ENCODE peak calls at places on chromosome 20, in ten cellular contexts. P is pancreas, L is stomach, Q is kidney, F is mammary epithelial cell, R is uterus, O is BE2C, Z is IMR-90, I is lower lobe of right lung, H is ascending aorta. C is an unnamed sample.

GRCh38 chr20:17619351-17620093 is 49.6 kb downstream of the DSTN start:
- DNase-seq in I (no peak), O (no peak), L (peak; percentile 22), Z (no peak), P (peak; percentile 13), Q (peak; percentile 65), H (no peak), R (no peak), F (no peak), C (no peak)

GRCh38 chr20:45359069-45359405 is 3.9 kb upstream of the SYS1 start:
- DNase-seq in P (no peak), O (no peak), Q (peak; percentile 90), L (peak; percentile 44), I (peak; percentile 81), Z (peak; percentile 44), R (no peak), H (no peak), F (peak; percentile 44), C (no peak)

GRCh38 chr20:36645998-36646397 is at the start of gene SLA2:
- DNase-seq in R (no peak), H (no peak), L (peak; percentile 43), I (peak; percentile 52), Q (no peak), Z (no peak), F (no peak), P (no peak), O (no peak), C (peak; percentile 32)

GRCh38 chr20:5550738-5551529 is 199.3 kb upstream of the SHLD1 start:
- DNase-seq in O (peak; percentile 46), Z (no peak), H (no peak), L (no peak), P (no peak), F (no peak), Q (no peak), R (no peak), I (no peak), C (no peak)

GRCh38 chr20:23147964-23148720 is 62.0 kb upstream of the CD93 start:
- DNase-seq in O (no peak), F (peak; percentile 72), L (peak; percentile 54), I (peak; percentile 80), P (no peak), R (no peak), Z (peak; percentile 90), H (peak; percentile 79), Q (peak; percentile 80), C (peak; percentile 16)

GRCh38 chr20:5397418-5397817 is 80.7 kb upstream of the PROKR2 start:
- DNase-seq in P (no peak), F (peak; percentile 30), L (no peak), Z (no peak), R (no peak), Q (no peak), I (no peak), O (no peak), H (no peak), C (no peak)

GRCh38 chr20:58374906-58375760 is 13.9 kb upstream of the VAPB start:
- DNase-seq in O (no peak), I (no peak), R (no peak), Q (no peak), F (no peak), L (no peak), H (no peak), P (no peak), Z (peak; percentile 68), C (no peak)

GRCh38 chr20:43942661-43943285 is 28.1 kb downstream of the TOX2 start:
- DNase-seq in F (peak; percentile 56), I (no peak), P (no peak), L (no peak), Q (no peak), R (no peak), Z (peak; percentile 85), O (no peak), H (no peak), C (no peak)

GRCh38 chr20:36086767-36087166 is 67.8 kb upstream of the EPB41L1 start:
- DNase-seq in F (peak; percentile 27), L (no peak), Z (no peak), I (no peak), R (no peak), H (no peak), P (no peak), O (no peak), Q (no peak), C (no peak)

GRCh38 chr20:40812415-40813212 is 123.6 kb upstream of the MAFB start:
- DNase-seq in L (no peak), P (no peak), I (no peak), O (no peak), H (no peak), Z (no peak), R (no peak), Q (no peak), F (no peak), C (no peak)

GRCh38 chr20:57783196-57783595 is 73.4 kb upstream of the PMEPA1 start:
- DNase-seq in F (no peak), Z (no peak), L (no peak), P (no peak), Q (no peak), H (no peak), R (no peak), O (no peak), I (no peak), C (no peak)

GRCh38 chr20:63706852-63707557 is 771 bp downstream of the ARFRP1 start:
- DNase-seq in F (peak; percentile 59), O (peak; percentile 51), L (no peak), P (peak; percentile 40), R (peak; percentile 44), I (peak; percentile 70), Z (peak; percentile 35), H (no peak), Q (peak; percentile 87), C (peak; percentile 66)

GRCh38 chr20:59742351-59743095 is 138.2 kb downstream of the PHACTR3 start:
- DNase-seq in Q (no peak), H (no peak), Z (no peak), L (no peak), I (no peak), P (no peak), O (no peak), R (no peak), F (no peak), C (no peak)

GRCh38 chr20:59744756-59745155 is 140.4 kb downstream of the PHACTR3 start:
- DNase-seq in F (no peak), I (no peak), Q (no peak), O (no peak), Z (no peak), P (no peak), L (no peak), H (no peak), R (no peak), C (no peak)

GRCh38 chr20:59743767-59744485 is 139.6 kb downstream of the PHACTR3 start:
- DNase-seq in R (no peak), O (peak; percentile 24), H (no peak), Q (no peak), P (no peak), L (no peak), Z (no peak), I (no peak), F (no peak), C (peak; percentile 26)

GRCh38 chr20:59745201-59745600 is 140.9 kb downstream of the PHACTR3 start:
- DNase-seq in I (no peak), L (no peak), H (no peak), Q (no peak), P (no peak), F (no peak), R (no peak), O (no peak), Z (no peak), C (no peak)

GRCh38 chr20:59743308-59743707 is 139.0 kb downstream of the PHACTR3 start:
- DNase-seq in O (no peak), R (no peak), L (no peak), I (no peak), F (no peak), Q (no peak), Z (no peak), H (no peak), P (no peak), C (no peak)
- H3K9me3 ChIP-seq in O (no peaks in the 10 kb centered on the region), R (no peaks in the 10 kb centered on the region), L (no peaks in the 10 kb centered on the region), I (no peaks in the 10 kb centered on the region), F (no peaks in the 10 kb centered on the region), Q (no peaks in the 10 kb centered on the region), Z (peaks cover 30% of the 10 kb centered on the region), H (no peaks in the 10 kb centered on the region), P (no peaks in the 10 kb centered on the region), C (no peaks in the 10 kb centered on the region)

GRCh38 chr20:38559764-38560163 is 21.2 kb upstream of the ADIG start:
- DNase-seq in H (no peak), O (no peak), I (no peak), R (no peak), Q (no peak), P (no peak), Z (peak; percentile 13), L (no peak), F (no peak), C (no peak)
- TF ChIP-seq CTCF in H (no peak), O (no peak), I (no peak), R (no peak), Q (no peak), P (no peak), Z (no peak), L (no peak), F (no peak), C (no peak)

GRCh38 chr20:25050082-25050481 is 7.9 kb downstream of the ACSS1 start:
- DNase-seq in F (no peak), I (no peak), R (no peak), H (no peak), O (no peak), Q (peak; percentile 19), P (no peak), L (peak; percentile 14), Z (no peak), C (no peak)
- H3K4me1 ChIP-seq in F (no peaks in the 10 kb centered on the region), I (peaks cover 88% of the 10 kb centered on the region), R (peaks cover 27% of the 10 kb centered on the region), H (peaks cover 43% of the 10 kb centered on the region), O (no peaks in the 10 kb centered on the region), Q (peaks cover 61% of the 10 kb centered on the region), P (peaks cover 59% of the 10 kb centered on the region), L (peaks cover 86% of the 10 kb centered on the region), Z (peaks cover 3% of the 10 kb centered on the region), C (peaks cover 5% of the 10 kb centered on the region)

GRCh38 chr20:8161262-8162071 is 29.4 kb downstream of the PLCB1 start:
- DNase-seq in R (no peak), I (no peak), L (no peak), F (no peak), Q (no peak), Z (peak; percentile 23), H (no peak), O (no peak), P (no peak), C (no peak)
- H3K9me3 ChIP-seq in R (no peaks in the 10 kb centered on the region), I (no peaks in the 10 kb centered on the region), L (no peaks in the 10 kb centered on the region), F (no peaks in the 10 kb centered on the region), Q (no peaks in the 10 kb centered on the region), Z (peaks cover 2% of the 10 kb centered on the region), H (no peaks in the 10 kb centered on the region), O (no peaks in the 10 kb centered on the region), P (no peaks in the 10 kb centered on the region), C (no peaks in the 10 kb centered on the region)

DNA sequence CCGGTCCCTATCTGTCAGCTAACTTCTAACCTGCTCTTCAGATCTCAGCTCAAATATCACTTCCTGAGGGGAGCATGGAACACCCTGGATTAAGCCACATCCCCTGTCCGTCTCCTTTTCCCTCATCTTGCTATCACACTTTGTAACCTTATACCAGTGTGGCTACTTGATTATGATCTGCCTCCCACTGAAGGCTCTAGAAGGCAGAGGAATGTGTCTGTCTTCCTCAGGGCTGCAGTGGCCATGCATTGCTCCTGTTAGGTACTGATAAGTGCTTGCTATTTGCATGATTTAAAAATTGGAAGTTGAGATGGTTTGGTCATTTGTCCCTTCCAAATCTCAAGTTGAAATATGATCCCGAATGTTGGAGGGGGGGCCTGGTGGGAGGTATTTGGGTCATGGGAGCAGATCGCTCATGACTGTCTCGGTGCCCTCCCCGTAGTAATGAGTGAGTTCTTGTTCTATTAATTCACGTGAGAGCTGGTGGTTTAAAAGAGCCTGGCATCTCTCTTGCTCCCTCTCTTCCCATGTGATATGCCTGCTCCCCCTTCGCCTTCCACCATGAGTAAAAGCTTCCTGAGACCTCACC is 71.4 kb downstream of the PLCB4 start:
- DNase-seq in Z (no peak), I (no peak), R (no peak), P (no peak), O (no peak), Q (no peak), F (no peak), L (no peak), H (no peak), C (no peak)
- TF ChIP-seq CTCF in Z (no peak), I (no peak), R (no peak), P (no peak), O (no peak), Q (no peak), F (no peak), L (no peak), H (no peak), C (no peak)

C was measured in colonic mucosa.